ENCODE peak calls at places on chromosomes 13 and 19, in eight cellular contexts. Q, U, T, O, V, Z, N and B are unnamed samples.

GRCh38 chr19:6018786-6019185 is 40.8 kb upstream of the RANBP3 start:
- DNase-seq in T (no peak), Z (no peak), O (no peak), V (no peak), N (peak), U (no peak), Q (no peak), B (peak)

GRCh38 chr13:37735293-37735692 is 134.3 kb downstream of the TRPC4 start:
- DNase-seq in V (no peak), N (no peak), U (no peak), T (no peak), Z (no peak), Q (no peak), O (no peak), B (no peak)

GRCh38 chr13:102930566-102930965 is 84.7 kb downstream of the ERCC5 start:
- DNase-seq in T (no peak), U (no peak), Z (no peak), Q (no peak), V (no peak), N (no peak), O (no peak), B (no peak)

GRCh38 chr13:33206425-33206824 is 79.1 kb downstream of the STARD13 start:
- DNase-seq in U (no peak), O (no peak), Q (no peak), V (no peak), N (no peak), T (no peak), Z (no peak), B (no peak)

GRCh38 chr13:25882732-25883357 is 169.0 kb downstream of the SHISA2 start:
- DNase-seq in Z (no peak), N (no peak), Q (no peak), O (no peak), U (no peak), T (no peak), V (peak), B (no peak)

GRCh38 chr13:48790996-48791395 is 137.3 kb downstream of the CYSLTR2 start:
- DNase-seq in U (no peak), T (no peak), Z (no peak), Q (no peak), O (no peak), N (no peak), V (no peak), B (no peak)

GRCh38 chr13:108705031-108705430 is 75.6 kb downstream of the MYO16 start:
- DNase-seq in O (no peak), Q (no peak), Z (no peak), T (no peak), N (no peak), V (no peak), U (no peak), B (no peak)

GRCh38 chr13:35927554-35927953 is 203.6 kb downstream of the DCLK1 start:
- DNase-seq in V (no peak), Q (no peak), Z (peak), T (no peak), N (no peak), U (no peak), O (peak), B (no peak)

GRCh38 chr19:4732680-4733114 is 9.1 kb upstream of the DPP9 start:
- DNase-seq in T (no peak), V (peak), Z (peak), U (peak), Q (peak), O (peak), N (peak), B (no peak)

GRCh38 chr13:111394211-111394922 is 73.9 kb downstream of the TEX29 start:
- DNase-seq in Z (no peak), T (peak), O (no peak), U (no peak), V (no peak), Q (no peak), N (no peak), B (peak)

GRCh38 chr19:52188822-52189744 is 769 bp upstream of the PPP2R1A start:
- DNase-seq in N (peak), Q (peak), T (peak), U (no peak), V (no peak), O (peak), Z (no peak), B (no peak)

GRCh38 chr13:75395056-75395455 is 86.9 kb downstream of the TBC1D4 start:
- DNase-seq in V (no peak), U (peak), T (no peak), Z (no peak), Q (no peak), N (no peak), O (no peak), B (no peak)

GRCh38 chr19:17021328-17021727 is 5.3 kb downstream of the CPAMD8 start:
- DNase-seq in O (no peak), T (no peak), V (no peak), N (no peak), U (no peak), Z (no peak), Q (no peak), B (no peak)

GRCh38 chr19:13689050-13689449 is 75.3 kb upstream of the MRI1 start:
- DNase-seq in Z (no peak), U (no peak), N (no peak), V (peak), O (peak), Q (no peak), T (no peak), B (no peak)

GRCh38 chr13:32426191-32426980 is 1.5 kb downstream of the N4BP2L1 start:
- DNase-seq in O (peak), N (no peak), V (no peak), Z (no peak), U (no peak), T (peak), Q (peak), B (no peak)